ENCODE peak calls at places on chromosome X, in six cellular contexts. R is HCT116, V is GM23248, T is MM.1S, M is SK-N-SH, P is neural progenitor cell. A is an unnamed sample.

GRCh38 chrX:102651968-102652744 is 873 bp downstream of the GPRASP1 start:
- DNase-seq in R (no peak), V (peak; percentile 52), T (no peak), M (peak; percentile 52), P (peak; percentile 41), A (no peak)

GRCh38 chrX:154412468-154412867 is 1.1 kb downstream of the TAFAZZIN start:
- DNase-seq in R (no peak), V (peak; percentile 19), T (peak; percentile 39), M (peak; percentile 57), P (no peak), A (peak; percentile 39)

GRCh38 chrX:130805906-130806305 is 97.1 kb downstream of the ENOX2 start:
- DNase-seq in R (no peak), V (peak; percentile 1), T (no peak), M (no peak), P (no peak), A (peak; percentile 61)

GRCh38 chrX:31499120-31499519 is 427.3 kb upstream of the FTHL17 start:
- DNase-seq in R (no peak), V (peak; percentile 52), T (no peak), M (no peak), P (peak; percentile 7), A (no peak)

GRCh38 chrX:22666441-22666840 is 333.3 kb upstream of the DDX53 start:
- DNase-seq in R (peak; percentile 42), V (peak; percentile 44), T (no peak), M (peak; percentile 31), P (peak; percentile 29), A (peak; percentile 25)

GRCh38 chrX:21666679-21667078 is 8.5 kb upstream of the KLHL34 start:
- DNase-seq in R (no peak), V (peak; percentile 14), T (no peak), M (no peak), P (no peak), A (peak; percentile 81)

GRCh38 chrX:57595381-57595811 is 3.6 kb downstream of the ZXDB start:
- DNase-seq in R (no peak), V (peak; percentile 78), T (no peak), M (no peak), P (no peak), A (peak; percentile 84)

GRCh38 chrX:140765043-140765784 is 55.7 kb downstream of the LINC00632 start:
- DNase-seq in R (no peak), V (peak; percentile 70), T (no peak), M (no peak), P (peak; percentile 39), A (peak; percentile 46)

GRCh38 chrX:121504148-121504547 is 456.7 kb downstream of the GLUD2 start:
- DNase-seq in R (no peak), V (no peak), T (no peak), M (no peak), P (no peak), A (no peak)

GRCh38 chrX:108439961-108440696 is 491 bp downstream of the COL4A5 start:
- DNase-seq in R (no peak), V (peak; percentile 55), T (no peak), M (no peak), P (peak; percentile 64), A (no peak)

GRCh38 chrX:989959-990510 is 222.4 kb downstream of the CRLF2 start:
- DNase-seq in R (peak; percentile 78), V (no peak), T (peak; percentile 71), M (no peak), P (peak; percentile 34), A (no peak)

GRCh38 chrX:112651766-112652165 is 28.0 kb downstream of the LHFPL1 start:
- DNase-seq in R (no peak), V (peak; percentile 63), T (no peak), M (no peak), P (no peak), A (no peak)

GRCh38 chrX:39327255-39327654 is 526.0 kb downstream of the MID1IP1 start:
- DNase-seq in R (no peak), V (no peak), T (no peak), M (no peak), P (no peak), A (no peak)

GRCh38 chrX:111568356-111568755 is 56.9 kb downstream of the SERTM2 start:
- DNase-seq in R (peak; percentile 6), V (peak; percentile 21), T (no peak), M (peak; percentile 17), P (peak; percentile 59), A (peak; percentile 2)

GRCh38 chrX:44494357-44494756 is 48.3 kb downstream of the FUNDC1 start:
- DNase-seq in R (no peak), V (no peak), T (no peak), M (no peak), P (no peak), A (no peak)

GRCh38 chrX:78934866-78935265 is 10.3 kb upstream of the P2RY10 start:
- DNase-seq in R (no peak), V (no peak), T (no peak), M (no peak), P (no peak), A (no peak)

GRCh38 chrX:153061732-153062131 is 5.5 kb downstream of the PNMA3 start:
- DNase-seq in R (no peak), V (peak; percentile 68), T (no peak), M (no peak), P (no peak), A (peak; percentile 71)

GRCh38 chrX:16022580-16023170 is 100.7 kb upstream of the GRPR start:
- DNase-seq in R (peak; percentile 15), V (peak; percentile 55), T (no peak), M (no peak), P (no peak), A (peak; percentile 69)

GRCh38 chrX:100969936-100970335 is 428 bp downstream of the ARL13A start:
- DNase-seq in R (no peak), V (no peak), T (no peak), M (peak; percentile 50), P (no peak), A (no peak)

GRCh38 chrX:123917069-123917468 is 44.4 kb upstream of the STAG2 start:
- DNase-seq in R (no peak), V (no peak), T (no peak), M (no peak), P (no peak), A (no peak)

GRCh38 chrX:10444204-10444603 is 176.2 kb downstream of the MID1 start:
- DNase-seq in R (no peak), V (no peak), T (no peak), M (no peak), P (no peak), A (no peak)

GRCh38 chrX:39327705-39328104 is 526.4 kb downstream of the MID1IP1 start:
- DNase-seq in R (no peak), V (no peak), T (no peak), M (no peak), P (no peak), A (no peak)

GRCh38 chrX:153981771-153982533 is 9.4 kb downstream of the TMEM187 start:
- DNase-seq in R (no peak), V (no peak), T (peak; percentile 84), M (no peak), P (no peak), A (no peak)

GRCh38 chrX:122055450-122055849 is 1008.0 kb downstream of the GLUD2 start:
- DNase-seq in R (no peak), V (no peak), T (no peak), M (peak; percentile 1), P (no peak), A (no peak)

GRCh38 chrX:46485897-46486296 is 59.3 kb downstream of the ZNF674 start:
- DNase-seq in R (no peak), V (no peak), T (no peak), M (no peak), P (peak; percentile 15), A (no peak)

GRCh38 chrX:129653181-129653984 is 1.4 kb downstream of the APLN start:
- DNase-seq in R (no peak), V (no peak), T (no peak), M (no peak), P (no peak), A (no peak)

GRCh38 chrX:70436380-70436779 is 8.3 kb upstream of the DLG3 start:
- DNase-seq in R (no peak), V (peak; percentile 27), T (no peak), M (peak; percentile 37), P (peak; percentile 86), A (no peak)

GRCh38 chrX:48958635-48959094 is 1.3 kb upstream of the OTUD5 start:
- DNase-seq in R (no peak), V (peak; percentile 86), T (peak; percentile 17), M (no peak), P (peak; percentile 52), A (peak; percentile 53)

GRCh38 chrX:132532955-132533354 is 44.1 kb upstream of the MBNL3 start:
- DNase-seq in R (no peak), V (peak; percentile 2), T (no peak), M (no peak), P (no peak), A (peak; percentile 66)

GRCh38 chrX:132533409-132533808 is 44.6 kb upstream of the MBNL3 start:
- DNase-seq in R (no peak), V (no peak), T (no peak), M (no peak), P (no peak), A (no peak)

GRCh38 chrX:132532097-132532496 is 43.3 kb upstream of the MBNL3 start:
- DNase-seq in R (no peak), V (no peak), T (peak; percentile 18), M (no peak), P (no peak), A (no peak)
- TF ChIP-seq EZH2phosphoT487 in R (no peak), V (no peak), T (no peak), M (no peak), P (no peak), A (no peak)

GRCh38 chrX:19799319-19800182 is 87.8 kb downstream of the SH3KBP1 start:
- DNase-seq in R (no peak), V (peak; percentile 80), T (no peak), M (no peak), P (no peak), A (no peak)
- H3K4me1 ChIP-seq in R (no peaks in the 10 kb centered on the region), V (peaks cover 13% of the 10 kb centered on the region), T (peaks cover 20% of the 10 kb centered on the region), M (no peaks in the 10 kb centered on the region), P (no peaks in the 10 kb centered on the region), A (peaks cover 5% of the 10 kb centered on the region)

DNA sequence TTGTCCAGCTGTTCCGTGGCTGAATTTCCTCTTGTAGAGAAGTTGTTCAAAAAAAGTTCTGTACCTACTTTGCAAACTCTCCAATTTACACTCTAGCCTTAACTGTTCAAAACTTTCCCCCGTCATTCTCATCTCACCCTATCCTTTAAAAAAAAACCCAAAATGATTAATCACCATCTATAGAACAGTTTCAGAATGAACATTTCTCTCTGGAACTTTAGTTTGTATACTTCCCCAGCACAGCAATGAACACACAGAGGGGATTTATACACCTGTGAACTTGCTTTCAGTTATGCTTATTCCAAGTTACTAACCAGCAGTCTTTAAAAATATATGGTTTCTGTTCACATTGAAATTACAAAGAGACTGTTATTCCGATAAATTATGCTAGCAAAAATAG is 1.2 kb downstream of the GEMIN8 start:
- DNase-seq in R (no peak), V (no peak), T (peak; percentile 11), M (no peak), P (no peak), A (no peak)
- H3K9ac ChIP-seq in R (peak overlapping the region; percentile 80), V (peak overlapping the region; percentile 94), T (peak overlapping the region; percentile 93), M (peak overlapping the region; percentile 85), P (no peak overlapping the region), A (peak overlapping the region; percentile 97)

DNA sequence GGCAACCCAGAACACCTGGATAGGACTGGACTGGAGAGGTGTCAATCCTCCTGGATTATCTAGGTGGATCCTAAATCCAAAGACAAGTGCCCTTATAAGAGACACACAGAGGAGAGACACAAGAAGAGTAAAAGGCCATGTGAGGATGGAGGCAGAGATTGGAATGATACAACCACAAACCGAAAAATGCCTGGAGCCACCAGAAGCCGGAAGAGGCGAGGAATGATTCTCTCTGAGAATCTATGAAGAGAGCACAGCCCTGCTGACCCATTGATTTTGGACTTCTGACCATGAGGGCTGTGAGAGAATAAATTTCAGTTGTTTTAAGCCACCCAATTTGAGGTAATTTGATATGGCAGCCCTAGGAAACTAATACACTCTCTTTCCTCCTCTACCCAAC is 20.1 kb downstream of the GPC3 start:
- DNase-seq in R (no peak), V (no peak), T (no peak), M (no peak), P (no peak), A (no peak)
- TF ChIP-seq EZH2phosphoT487 in R (no peak), V (no peak), T (no peak), M (no peak), P (no peak), A (no peak)

A was measured in PC-3.